ENCODE peak calls at places on chromosomes 16 and 17, in six cellular contexts. One of them, this sample, is unnamed.

GRCh38 chr17:80313160-80313829 is 52.6 kb downstream of the RNF213 start:
- DNase-seq in lower lobe of right lung: no peak
- DNase-seq in endothelial cell: no peak
- DNase-seq in WTC11: no peak
- DNase-seq in ovary: no peak
- DNase-seq in body of pancreas: no peak
- DNase-seq in this sample: no peak

GRCh38 chr17:45143767-45144198 is 4.5 kb upstream of the HEXIM1 start:
- DNase-seq in lower lobe of right lung: peak; percentile 78
- DNase-seq in endothelial cell: peak; percentile 47
- DNase-seq in WTC11: peak; percentile 64
- DNase-seq in ovary: peak; percentile 93
- DNase-seq in body of pancreas: peak; percentile 77
- DNase-seq in this sample: peak; percentile 56

GRCh38 chr17:80279895-80280294 is 19.2 kb downstream of the RNF213 start:
- DNase-seq in lower lobe of right lung: peak; percentile 77
- DNase-seq in endothelial cell: no peak
- DNase-seq in WTC11: no peak
- DNase-seq in ovary: peak; percentile 79
- DNase-seq in body of pancreas: peak; percentile 45
- DNase-seq in this sample: no peak

GRCh38 chr17:45246861-45247428 is 14.9 kb downstream of the SPATA32 start:
- DNase-seq in lower lobe of right lung: no peak
- DNase-seq in endothelial cell: peak; percentile 57
- DNase-seq in WTC11: peak; percentile 73
- DNase-seq in ovary: peak; percentile 34
- DNase-seq in body of pancreas: no peak
- DNase-seq in this sample: peak; percentile 80

GRCh38 chr16:2162676-2163118 is 7.1 kb downstream of the TRAF7 start:
- DNase-seq in lower lobe of right lung: no peak
- DNase-seq in endothelial cell: no peak
- DNase-seq in WTC11: no peak
- DNase-seq in ovary: no peak
- DNase-seq in body of pancreas: no peak
- DNase-seq in this sample: no peak

GRCh38 chr16:55665511-55665910 is 9.7 kb downstream of the SLC6A2 start:
- DNase-seq in lower lobe of right lung: no peak
- DNase-seq in endothelial cell: no peak
- DNase-seq in WTC11: no peak
- DNase-seq in ovary: no peak
- DNase-seq in body of pancreas: no peak
- DNase-seq in this sample: no peak

GRCh38 chr16:15553313-15554088 is 89.5 kb downstream of the MARF1 start:
- DNase-seq in lower lobe of right lung: no peak
- DNase-seq in endothelial cell: no peak
- DNase-seq in WTC11: no peak
- DNase-seq in ovary: peak; percentile 32
- DNase-seq in body of pancreas: no peak
- DNase-seq in this sample: no peak

GRCh38 chr16:24151482-24151939 is 104.6 kb upstream of the CACNG3 start:
- DNase-seq in lower lobe of right lung: no peak
- DNase-seq in endothelial cell: peak; percentile 54
- DNase-seq in WTC11: no peak
- DNase-seq in ovary: no peak
- DNase-seq in body of pancreas: no peak
- DNase-seq in this sample: no peak

GRCh38 chr17:6831662-6832263 is at the start of gene TEKT1:
- DNase-seq in lower lobe of right lung: peak; percentile 88
- DNase-seq in endothelial cell: peak; percentile 92
- DNase-seq in WTC11: peak; percentile 96
- DNase-seq in ovary: peak; percentile 32
- DNase-seq in body of pancreas: peak; percentile 90
- DNase-seq in this sample: peak; percentile 88

GRCh38 chr17:62790554-62790953 is 17.6 kb downstream of the MARCHF10 start:
- DNase-seq in lower lobe of right lung: no peak
- DNase-seq in endothelial cell: no peak
- DNase-seq in WTC11: no peak
- DNase-seq in ovary: no peak
- DNase-seq in body of pancreas: no peak
- DNase-seq in this sample: no peak

GRCh38 chr16:85004587-85005205 is 6.6 kb downstream of the ZDHHC7 start:
- DNase-seq in lower lobe of right lung: peak; percentile 63
- DNase-seq in endothelial cell: no peak
- DNase-seq in WTC11: no peak
- DNase-seq in ovary: no peak
- DNase-seq in body of pancreas: no peak
- DNase-seq in this sample: no peak

GRCh38 chr17:39739020-39739884 is 1.5 kb downstream of the GRB7 start:
- DNase-seq in lower lobe of right lung: peak; percentile 83
- DNase-seq in endothelial cell: no peak
- DNase-seq in WTC11: peak; percentile 71
- DNase-seq in ovary: no peak
- DNase-seq in body of pancreas: peak; percentile 94
- DNase-seq in this sample: no peak

GRCh38 chr17:32656851-32657250 is 170.1 kb downstream of the CDK5R1 start:
- DNase-seq in lower lobe of right lung: no peak
- DNase-seq in endothelial cell: no peak
- DNase-seq in WTC11: no peak
- DNase-seq in ovary: no peak
- DNase-seq in body of pancreas: no peak
- DNase-seq in this sample: no peak

GRCh38 chr17:10614536-10615155 is 42.5 kb downstream of the MYH3 start:
- DNase-seq in lower lobe of right lung: no peak
- DNase-seq in endothelial cell: peak; percentile 77
- DNase-seq in WTC11: peak; percentile 84
- DNase-seq in ovary: peak; percentile 31
- DNase-seq in body of pancreas: peak; percentile 29
- DNase-seq in this sample: peak; percentile 80

GRCh38 chr16:52066951-52067350 is 480.0 kb downstream of the TOX3 start:
- DNase-seq in lower lobe of right lung: no peak
- DNase-seq in endothelial cell: no peak
- DNase-seq in WTC11: no peak
- DNase-seq in ovary: no peak
- DNase-seq in body of pancreas: no peak
- DNase-seq in this sample: no peak

GRCh38 chr17:38547439-38547838 is 58.3 kb downstream of the SRCIN1 start:
- DNase-seq in lower lobe of right lung: no peak
- DNase-seq in endothelial cell: no peak
- DNase-seq in WTC11: no peak
- DNase-seq in ovary: no peak
- DNase-seq in body of pancreas: no peak
- DNase-seq in this sample: no peak

GRCh38 chr16:67447508-67448076 is 16.7 kb downstream of the HSD11B2 start:
- DNase-seq in lower lobe of right lung: no peak
- DNase-seq in endothelial cell: peak; percentile 45
- DNase-seq in WTC11: peak; percentile 62
- DNase-seq in ovary: peak; percentile 73
- DNase-seq in body of pancreas: peak; percentile 62
- DNase-seq in this sample: no peak
- TF ChIP-seq CTCF in lower lobe of right lung: peak; percentile 48
- TF ChIP-seq CTCF in endothelial cell: peak; percentile 28
- TF ChIP-seq CTCF in WTC11: peak; percentile 16
- TF ChIP-seq CTCF in ovary: no peak
- TF ChIP-seq CTCF in body of pancreas: peak; percentile 11
- TF ChIP-seq CTCF in this sample: no peak

DNA sequence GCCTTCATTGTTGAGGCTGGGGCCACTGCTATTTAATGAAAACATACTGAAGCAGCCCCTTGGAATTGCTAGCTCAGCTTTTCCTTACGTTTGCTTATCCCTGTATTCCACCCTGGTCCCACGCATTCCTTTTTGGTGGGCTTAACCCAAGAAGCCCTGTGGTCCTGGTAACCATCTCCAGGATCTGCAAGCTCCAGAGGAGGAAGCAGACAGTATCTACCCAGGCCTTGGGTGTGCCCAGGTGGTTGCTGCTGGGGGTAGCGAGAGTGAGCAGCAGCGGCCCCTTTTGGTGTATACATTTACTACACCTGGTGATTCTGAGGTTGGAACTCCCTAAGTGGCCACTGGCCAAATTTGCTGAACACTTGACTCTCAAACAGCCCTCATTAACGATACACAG is 97.7 kb downstream of the CBLN1 start:
- DNase-seq in lower lobe of right lung: no peak
- DNase-seq in endothelial cell: peak; percentile 59
- DNase-seq in WTC11: peak; percentile 71
- DNase-seq in ovary: no peak
- DNase-seq in body of pancreas: peak; percentile 20
- DNase-seq in this sample: peak; percentile 55
- TF ChIP-seq CTCF in lower lobe of right lung: no peak
- TF ChIP-seq CTCF in endothelial cell: peak; percentile 75
- TF ChIP-seq CTCF in WTC11: peak; percentile 78
- TF ChIP-seq CTCF in ovary: no peak
- TF ChIP-seq CTCF in body of pancreas: no peak
- TF ChIP-seq CTCF in this sample: peak; percentile 61

GRCh38 chr17:36014946-36015345 is 2.8 kb downstream of the CCL23 start:
- DNase-seq in lower lobe of right lung: no peak
- DNase-seq in endothelial cell: no peak
- DNase-seq in WTC11: no peak
- DNase-seq in ovary: no peak
- DNase-seq in body of pancreas: no peak
- DNase-seq in this sample: no peak

GRCh38 chr17:36019423-36019822 is 1.7 kb upstream of the CCL23 start:
- DNase-seq in lower lobe of right lung: no peak
- DNase-seq in endothelial cell: no peak
- DNase-seq in WTC11: no peak
- DNase-seq in ovary: no peak
- DNase-seq in body of pancreas: no peak
- DNase-seq in this sample: no peak

GRCh38 chr17:36016555-36016954 is 1.2 kb downstream of the CCL23 start:
- DNase-seq in lower lobe of right lung: no peak
- DNase-seq in endothelial cell: no peak
- DNase-seq in WTC11: no peak
- DNase-seq in ovary: no peak
- DNase-seq in body of pancreas: no peak
- DNase-seq in this sample: no peak

GRCh38 chr17:36017799-36018198 is at the start of gene CCL23:
- DNase-seq in lower lobe of right lung: no peak
- DNase-seq in endothelial cell: no peak
- DNase-seq in WTC11: no peak
- DNase-seq in ovary: no peak
- DNase-seq in body of pancreas: peak; percentile 2
- DNase-seq in this sample: no peak
- TF ChIP-seq CTCF in lower lobe of right lung: no peak
- TF ChIP-seq CTCF in endothelial cell: no peak
- TF ChIP-seq CTCF in WTC11: no peak
- TF ChIP-seq CTCF in ovary: no peak
- TF ChIP-seq CTCF in body of pancreas: no peak
- TF ChIP-seq CTCF in this sample: no peak

GRCh38 chr16:86986136-86986535 is 331.1 kb downstream of the C16orf95 start:
- DNase-seq in lower lobe of right lung: no peak
- DNase-seq in endothelial cell: no peak
- DNase-seq in WTC11: no peak
- DNase-seq in ovary: no peak
- DNase-seq in body of pancreas: no peak
- DNase-seq in this sample: peak; percentile 50
- TF ChIP-seq CTCF in lower lobe of right lung: no peak
- TF ChIP-seq CTCF in endothelial cell: peak; percentile 37
- TF ChIP-seq CTCF in WTC11: no peak
- TF ChIP-seq CTCF in ovary: no peak
- TF ChIP-seq CTCF in body of pancreas: no peak
- TF ChIP-seq CTCF in this sample: peak; percentile 37

DNA sequence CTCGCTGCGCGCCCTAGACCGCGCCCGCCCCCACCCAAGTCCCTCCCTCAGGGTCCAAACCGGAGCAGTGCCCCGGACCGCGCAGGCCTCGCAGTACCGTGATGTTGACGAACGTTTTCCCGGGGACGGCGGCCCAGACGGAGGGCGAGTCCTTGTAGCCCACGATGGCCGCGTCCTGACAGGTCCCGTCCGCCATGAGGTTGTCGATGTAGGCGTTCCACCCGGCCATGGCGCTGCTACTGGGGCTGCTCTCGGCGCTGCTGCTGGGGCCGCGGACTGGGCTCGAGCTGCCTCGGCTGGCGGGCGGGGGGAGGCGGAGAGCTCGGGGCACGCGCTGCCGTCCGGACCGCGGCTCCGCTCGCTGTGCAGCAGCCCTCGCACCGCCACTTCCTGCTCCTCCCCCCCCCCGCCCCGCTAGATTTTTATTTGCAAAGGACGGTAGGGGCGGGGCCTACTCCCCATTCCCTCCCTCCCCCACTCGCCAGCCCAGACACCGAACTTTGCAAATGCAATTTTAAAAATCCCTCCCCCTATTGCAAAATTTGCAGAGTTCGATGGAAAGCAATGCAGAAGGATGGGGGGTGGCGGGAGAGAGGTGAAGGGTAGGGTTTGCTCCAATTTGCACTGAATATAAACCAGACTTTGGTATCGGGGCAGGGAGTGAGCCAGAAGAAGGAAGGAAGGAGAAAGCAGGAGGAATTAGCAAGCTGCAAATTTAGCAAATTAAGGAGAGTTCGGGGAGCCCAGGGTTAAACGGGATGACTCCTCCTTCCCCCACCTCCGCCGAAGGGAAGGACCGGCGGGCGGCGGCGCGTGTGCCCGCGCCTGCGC is at the start of gene PFN1:
- DNase-seq in lower lobe of right lung: peak; percentile 94
- DNase-seq in endothelial cell: peak; percentile 78
- DNase-seq in WTC11: peak; percentile 85
- DNase-seq in ovary: peak; percentile 89
- DNase-seq in body of pancreas: peak; percentile 95
- DNase-seq in this sample: peak; percentile 84
- TF ChIP-seq CTCF in lower lobe of right lung: no peak
- TF ChIP-seq CTCF in endothelial cell: no peak
- TF ChIP-seq CTCF in WTC11: no peak
- TF ChIP-seq CTCF in ovary: peak; percentile 9
- TF ChIP-seq CTCF in body of pancreas: no peak
- TF ChIP-seq CTCF in this sample: no peak

GRCh38 chr16:14529010-14529669 is 100.9 kb downstream of the PARN start:
- DNase-seq in lower lobe of right lung: no peak
- DNase-seq in endothelial cell: peak; percentile 71
- DNase-seq in WTC11: peak; percentile 72
- DNase-seq in ovary: peak; percentile 83
- DNase-seq in body of pancreas: peak; percentile 85
- DNase-seq in this sample: peak; percentile 57
- TF ChIP-seq CTCF in lower lobe of right lung: peak; percentile 67
- TF ChIP-seq CTCF in endothelial cell: peak; percentile 70
- TF ChIP-seq CTCF in WTC11: peak; percentile 37
- TF ChIP-seq CTCF in ovary: peak; percentile 88
- TF ChIP-seq CTCF in body of pancreas: peak; percentile 44
- TF ChIP-seq CTCF in this sample: peak; percentile 60

DNA sequence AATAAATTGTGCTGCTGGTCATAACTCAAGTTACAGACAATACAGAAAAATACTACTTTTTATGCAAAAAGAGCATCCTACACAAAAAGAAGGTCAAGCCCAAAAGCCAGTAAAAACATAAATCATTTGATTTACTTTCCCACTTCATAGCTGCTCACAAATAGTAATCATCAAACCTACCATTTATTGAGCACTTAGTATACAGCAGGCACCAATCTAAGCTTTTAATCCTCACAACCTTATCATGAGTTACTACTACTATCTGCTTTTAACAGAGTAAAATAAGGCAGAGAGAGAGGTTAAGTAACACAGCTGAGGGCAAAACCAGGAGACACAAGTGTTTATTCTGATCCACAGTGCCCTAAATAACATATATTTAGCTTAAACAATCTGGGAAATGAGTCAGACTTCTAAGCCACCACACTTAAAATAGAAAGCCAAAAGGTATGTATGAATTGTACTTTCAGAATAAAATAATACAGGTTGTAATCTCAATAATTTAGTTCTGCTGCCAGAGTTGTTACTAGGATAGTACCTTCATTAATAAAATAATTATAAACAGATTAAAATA is 1.7 kb upstream of the AARS1 start:
- DNase-seq in lower lobe of right lung: no peak
- DNase-seq in endothelial cell: no peak
- DNase-seq in WTC11: no peak
- DNase-seq in ovary: no peak
- DNase-seq in body of pancreas: no peak
- DNase-seq in this sample: no peak
- TF ChIP-seq CTCF in lower lobe of right lung: no peak
- TF ChIP-seq CTCF in endothelial cell: no peak
- TF ChIP-seq CTCF in WTC11: no peak
- TF ChIP-seq CTCF in ovary: no peak
- TF ChIP-seq CTCF in body of pancreas: no peak
- TF ChIP-seq CTCF in this sample: no peak

GRCh38 chr16:49464877-49465504 is 91.4 kb downstream of the C16orf78 start:
- DNase-seq in lower lobe of right lung: peak; percentile 34
- DNase-seq in endothelial cell: peak; percentile 33
- DNase-seq in WTC11: peak; percentile 61
- DNase-seq in ovary: peak; percentile 31
- DNase-seq in body of pancreas: no peak
- DNase-seq in this sample: peak; percentile 40
- TF ChIP-seq CTCF in lower lobe of right lung: peak; percentile 21
- TF ChIP-seq CTCF in endothelial cell: peak; percentile 84
- TF ChIP-seq CTCF in WTC11: peak; percentile 96
- TF ChIP-seq CTCF in ovary: peak; percentile 27
- TF ChIP-seq CTCF in body of pancreas: no peak
- TF ChIP-seq CTCF in this sample: peak; percentile 89